ENCODE peak calls at places on chromosomes 7 and 10, in five cellular contexts. H is A549, E is NCI-H345, A is cardiac muscle cell, K is GM23338. S is an unnamed sample.

GRCh38 chr10:78025685-78026364 is 3.5 kb downstream of the POLR3A start:
- DNase-seq in H (no peak), E (no peak), A (no peak), K (no peak), S (no peak)

GRCh38 chr10:84331091-84331490 is 2.7 kb downstream of the CCSER2 start:
- DNase-seq in H (no peak), E (no peak), A (no peak), K (no peak), S (no peak)

GRCh38 chr7:54339074-54339473 is 203.1 kb upstream of the VSTM2A start:
- DNase-seq in H (no peak), E (no peak), A (peak), K (no peak), S (no peak)

GRCh38 chr7:35375516-35375915 is 121.6 kb upstream of the TBX20 start:
- DNase-seq in H (no peak), E (no peak), A (no peak), K (no peak), S (no peak)

GRCh38 chr10:103995134-103995533 is 28.2 kb downstream of the SLK start:
- DNase-seq in H (no peak), E (no peak), A (no peak), K (no peak), S (no peak)

GRCh38 chr7:96143495-96144259 is 178.2 kb downstream of the SLC25A13 start:
- DNase-seq in H (no peak), E (no peak), A (no peak), K (peak), S (no peak)

GRCh38 chr7:18574676-18575075 is 79.1 kb downstream of the HDAC9 start:
- DNase-seq in H (no peak), E (no peak), A (no peak), K (no peak), S (no peak)

GRCh38 chr7:133887459-133887858 is 239.7 kb upstream of the LRGUK start:
- DNase-seq in H (no peak), E (no peak), A (no peak), K (no peak), S (no peak)

GRCh38 chr10:852386-852785 is 79.1 kb downstream of the LARP4B start:
- DNase-seq in H (no peak), E (no peak), A (no peak), K (no peak), S (no peak)

GRCh38 chr10:113381906-113382562 is 170.8 kb upstream of the HABP2 start:
- DNase-seq in H (no peak), E (no peak), A (peak), K (no peak), S (peak)

GRCh38 chr7:129535896-129536295 is 33.6 kb downstream of the SMKR1 start:
- DNase-seq in H (no peak), E (no peak), A (no peak), K (no peak), S (no peak)

GRCh38 chr10:24349379-24350110 is 140.6 kb downstream of the KIAA1217 start:
- DNase-seq in H (no peak), E (no peak), A (peak), K (no peak), S (no peak)

GRCh38 chr7:128843938-128844621 is 13.9 kb downstream of the FLNC start:
- DNase-seq in H (no peak), E (no peak), A (no peak), K (no peak), S (no peak)

GRCh38 chr10:72801263-72801868 is 92.2 kb upstream of the OIT3 start:
- DNase-seq in H (no peak), E (no peak), A (no peak), K (no peak), S (no peak)

GRCh38 chr7:1548944-1549343 is 7.1 kb downstream of the TMEM184A start:
- DNase-seq in H (peak), E (no peak), A (no peak), K (no peak), S (no peak)

GRCh38 chr10:104109908-104110662 is 11.9 kb upstream of the SFR1 start:
- DNase-seq in H (peak), E (no peak), A (peak), K (no peak), S (peak)

GRCh38 chr10:124619195-124619594 is 125.0 kb downstream of the FAM53B start:
- DNase-seq in H (no peak), E (no peak), A (no peak), K (no peak), S (no peak)

GRCh38 chr10:98170249-98171117 is 36.0 kb downstream of the R3HCC1L start:
- DNase-seq in H (peak), E (no peak), A (peak), K (peak), S (peak)

GRCh38 chr7:4681922-4682620 is at the start of gene FOXK1:
- DNase-seq in H (peak), E (peak), A (peak), K (peak), S (peak)

GRCh38 chr10:7370511-7370910 is 40.3 kb downstream of the SFMBT2 start:
- DNase-seq in H (no peak), E (no peak), A (no peak), K (no peak), S (no peak)

GRCh38 chr10:75428434-75429158 is 2.8 kb upstream of the LRMDA start:
- DNase-seq in H (peak), E (no peak), A (no peak), K (no peak), S (no peak)

GRCh38 chr10:71068811-71069411 is 143.5 kb upstream of the UNC5B start:
- DNase-seq in H (peak), E (no peak), A (peak), K (no peak), S (no peak)

GRCh38 chr7:117164578-117164977 is 158.3 kb downstream of the WNT2 start:
- DNase-seq in H (no peak), E (no peak), A (no peak), K (no peak), S (no peak)

GRCh38 chr7:141462958-141463357 is 88.3 kb upstream of the AGK start:
- DNase-seq in H (no peak), E (no peak), A (no peak), K (no peak), S (no peak)

GRCh38 chr7:101486764-101487458 is 124.2 kb downstream of the COL26A1 start:
- DNase-seq in H (peak), E (no peak), A (peak), K (peak), S (no peak)

GRCh38 chr10:62584216-62584615 is 210.0 kb downstream of the ZNF365 start:
- DNase-seq in H (no peak), E (no peak), A (peak), K (no peak), S (no peak)

GRCh38 chr7:152128252-152128651 is 102.8 kb downstream of the GALNT11 start:
- DNase-seq in H (no peak), E (no peak), A (no peak), K (no peak), S (no peak)

GRCh38 chr7:12053561-12053960 is 157.5 kb upstream of the TMEM106B start:
- DNase-seq in H (no peak), E (no peak), A (no peak), K (no peak), S (no peak)

GRCh38 chr7:16509829-16510228 is 16.8 kb upstream of the LRRC72 start:
- DNase-seq in H (peak), E (no peak), A (no peak), K (no peak), S (no peak)

GRCh38 chr7:55504093-55504859 is 68.0 kb downstream of the VOPP1 start:
- DNase-seq in H (no peak), E (peak), A (peak), K (no peak), S (no peak)

GRCh38 chr10:62514079-62514693 is 140.0 kb downstream of the ZNF365 start:
- DNase-seq in H (no peak), E (no peak), A (no peak), K (no peak), S (no peak)

GRCh38 chr10:114831186-114831867 is 9.7 kb downstream of the FHIP2A start:
- DNase-seq in H (no peak), E (no peak), A (no peak), K (no peak), S (no peak)

GRCh38 chr10:118501637-118502440 is 93.6 kb downstream of the PRLHR start:
- DNase-seq in H (peak), E (no peak), A (peak), K (no peak), S (no peak)

GRCh38 chr10:113454341-113455061 is 98.4 kb upstream of the HABP2 start:
- DNase-seq in H (peak), E (peak), A (peak), K (peak), S (peak)

GRCh38 chr7:101232141-101232821 is 5.3 kb downstream of the CLDN15 start:
- DNase-seq in H (no peak), E (peak), A (no peak), K (peak), S (peak)

GRCh38 chr10:99433378-99434020 is 3.1 kb upstream of the GOT1 start:
- DNase-seq in H (peak), E (no peak), A (no peak), K (peak), S (no peak)